ENCODE peak calls at places on chromosomes 2 and 18, in nine cellular contexts. C, I, G, R, F, N, U, X and E are unnamed samples.
A peak's percentile ranks its signal among the peaks of the same experiment; 100 is the strongest.

GRCh38 chr2:166373951-166374350 is 1.8 kb downstream of the SCN9A start:
- DNase-seq in I (peak; percentile 34), U (no peak), X (no peak), R (no peak), F (no peak), N (no peak), C (peak; percentile 91), G (no peak), E (no peak)

GRCh38 chr18:32769242-32770180 is 3.3 kb downstream of the KLHL14 start:
- DNase-seq in U (no peak), R (peak; percentile 40), X (no peak), C (no peak), F (peak; percentile 50), N (peak; percentile 83), G (no peak), I (no peak), E (no peak)

GRCh38 chr2:185676316-185676715 is 62.3 kb upstream of the FSIP2 start:
- DNase-seq in C (no peak), X (no peak), I (no peak), U (no peak), F (no peak), R (no peak), N (no peak), G (no peak), E (no peak)

GRCh38 chr2:43217228-43218220 is 8.9 kb downstream of the ZFP36L2 start:
- DNase-seq in C (no peak), U (no peak), N (peak; percentile 96), I (no peak), G (no peak), X (no peak), R (no peak), F (no peak), E (no peak)

GRCh38 chr18:28459587-28459986 is 282.7 kb upstream of the CDH2 start:
- DNase-seq in G (no peak), X (no peak), C (no peak), U (no peak), F (no peak), N (no peak), R (no peak), I (no peak), E (no peak)

GRCh38 chr2:215747244-215747620 is 266.1 kb downstream of the MREG start:
- DNase-seq in G (no peak), N (no peak), F (no peak), C (no peak), U (no peak), R (no peak), X (no peak), I (no peak), E (no peak)

GRCh38 chr2:2805263-2805662 is 474.2 kb upstream of the MYT1L start:
- DNase-seq in R (no peak), X (no peak), G (no peak), F (no peak), U (no peak), I (no peak), N (no peak), C (no peak), E (no peak)

GRCh38 chr2:203706403-203706802 is at the start of gene CD28:
- DNase-seq in G (peak; percentile 82), C (no peak), N (no peak), R (peak; percentile 52), I (no peak), F (no peak), U (no peak), X (no peak), E (no peak)

GRCh38 chr2:652881-653480 is 24.2 kb downstream of the TMEM18 start:
- DNase-seq in R (no peak), G (no peak), F (no peak), C (no peak), I (no peak), X (no peak), N (no peak), U (no peak), E (peak; percentile 19)

GRCh38 chr2:131154071-131154531 is 49.0 kb downstream of the PLEKHB2 start:
- DNase-seq in I (peak; percentile 2), F (peak; percentile 72), C (peak; percentile 41), N (peak; percentile 91), R (peak; percentile 75), G (peak; percentile 49), U (no peak), X (no peak), E (peak; percentile 63)

GRCh38 chr18:80009661-80010550 is 21.5 kb upstream of the TXNL4A start:
- DNase-seq in I (no peak), N (no peak), R (peak; percentile 79), F (peak; percentile 76), U (peak; percentile 91), C (peak; percentile 93), X (peak; percentile 57), G (no peak), E (peak; percentile 62)

GRCh38 chr2:134269986-134270735 is 16.3 kb downstream of the MGAT5 start:
- DNase-seq in N (no peak), C (no peak), R (no peak), I (no peak), X (no peak), G (no peak), U (no peak), F (no peak), E (no peak)

DNA sequence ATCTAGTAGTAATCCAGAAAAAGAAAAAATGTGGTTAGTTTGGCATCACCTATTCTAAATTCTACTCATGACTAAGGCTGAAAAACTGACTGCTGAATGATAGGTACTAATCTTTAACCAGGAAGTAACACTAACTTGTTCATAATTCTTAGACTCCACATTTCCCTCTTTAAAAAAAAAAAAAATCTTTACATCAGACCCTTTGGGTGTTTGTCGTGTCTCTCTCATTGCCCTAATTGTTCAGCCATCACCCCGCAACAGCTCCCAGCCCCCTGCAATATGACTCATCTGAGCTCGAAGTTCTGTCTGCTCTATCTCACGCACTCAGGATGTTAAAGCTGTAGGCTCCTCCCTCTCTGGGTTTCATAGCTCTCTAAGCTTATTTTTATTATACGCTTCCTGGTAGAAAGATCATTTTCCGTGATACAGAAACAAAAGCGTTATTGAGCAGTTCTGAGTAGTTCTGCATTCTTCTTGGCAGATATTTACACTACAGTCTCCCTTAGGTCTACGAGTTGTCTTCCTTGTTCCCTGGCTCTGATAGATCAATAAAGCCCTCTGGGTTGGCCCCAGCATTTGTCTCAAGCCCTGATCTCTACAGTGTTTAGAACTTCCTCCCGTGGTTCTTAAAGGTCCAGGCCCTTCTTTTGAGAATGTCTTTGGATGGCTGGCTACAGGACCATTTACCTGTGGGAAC is 95.6 kb downstream of the TNFRSF11A start:
- DNase-seq in R (no peak), U (peak; percentile 61), C (peak; percentile 54), F (no peak), X (no peak), G (peak; percentile 55), I (no peak), N (no peak), E (peak; percentile 55)
- H3K4me3 ChIP-seq in R (no peak overlapping the region), U (no peak overlapping the region), C (peak overlapping the region; percentile 6), F (peak overlapping the region; percentile 24), X (no peak overlapping the region), G (peak overlapping the region; percentile 90), I (no peak overlapping the region), N (no peak overlapping the region), E (no peak overlapping the region)

GRCh38 chr2:15979051-15979758 is 38.9 kb downstream of the MYCN start:
- DNase-seq in R (no peak), X (no peak), F (no peak), I (no peak), G (no peak), N (peak; percentile 47), C (no peak), U (no peak), E (no peak)
- H3K4me3 ChIP-seq in R (no peak overlapping the region), X (no peak overlapping the region), F (no peak overlapping the region), I (no peak overlapping the region), G (no peak overlapping the region), N (no peak overlapping the region), C (no peak overlapping the region), U (no peak overlapping the region), E (no peak overlapping the region)

GRCh38 chr18:22694954-22695353 is 238.2 kb upstream of the RBBP8 start:
- DNase-seq in G (no peak), I (no peak), U (no peak), C (peak; percentile 97), R (peak; percentile 83), N (peak; percentile 72), F (peak; percentile 58), X (no peak), E (peak; percentile 83)
- H3K4me3 ChIP-seq in G (no peak overlapping the region), I (no peak overlapping the region), U (no peak overlapping the region), C (no peak overlapping the region), R (no peak overlapping the region), N (no peak overlapping the region), F (no peak overlapping the region), X (no peak overlapping the region), E (no peak overlapping the region)

DNA sequence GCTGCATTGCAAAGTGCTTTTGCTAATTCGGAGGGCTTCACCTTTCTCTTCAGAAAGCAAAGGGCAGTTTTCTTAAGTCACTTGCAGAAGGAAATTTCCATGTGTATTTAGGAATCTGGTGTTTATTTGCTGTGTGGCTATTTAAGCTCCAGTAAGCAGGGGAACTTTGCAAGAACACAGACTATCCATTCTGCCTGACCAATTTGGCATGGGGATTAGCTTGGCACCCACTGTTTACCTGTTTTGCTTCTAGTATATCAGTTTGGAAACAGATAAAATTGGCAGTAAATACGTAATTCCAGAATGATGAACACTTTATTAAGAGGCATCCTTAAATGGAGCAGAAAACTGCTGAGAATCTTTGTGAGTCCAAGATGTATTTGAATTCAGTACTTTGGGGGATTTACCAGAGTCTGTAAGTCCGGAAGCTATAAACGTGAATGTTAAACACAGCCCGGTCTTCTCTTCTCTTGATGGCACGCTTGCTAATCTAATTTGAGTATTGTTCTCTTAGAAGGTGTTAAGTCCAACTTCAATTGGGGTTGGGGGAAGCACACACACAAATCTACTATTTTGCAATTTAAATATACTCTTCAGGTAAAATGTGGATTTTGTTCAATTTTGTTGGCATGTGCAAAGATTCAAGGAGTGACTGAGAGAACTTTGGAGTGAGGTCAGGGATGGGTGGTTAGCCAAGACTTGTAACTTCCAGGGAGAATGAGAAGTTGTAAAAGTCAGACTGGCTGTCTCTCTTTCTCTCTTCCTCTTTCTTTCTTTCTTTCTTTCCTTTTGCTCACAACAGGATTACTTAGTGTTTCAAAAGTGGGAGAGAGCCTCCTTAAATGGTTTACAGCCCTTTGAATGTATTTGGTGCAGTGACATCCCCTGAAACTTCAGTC is 705 bp downstream of the ACKR3 start:
- DNase-seq in G (no peak), I (no peak), X (no peak), C (no peak), U (no peak), N (peak; percentile 16), R (no peak), F (no peak), E (peak; percentile 33)
- H3K4me3 ChIP-seq in G (peak overlapping the region; percentile 16), I (no peak overlapping the region), X (peak overlapping the region; percentile 6), C (peak overlapping the region; percentile 58), U (peak overlapping the region; percentile 33), N (peak overlapping the region; percentile 93), R (peak overlapping the region; percentile 79), F (peak overlapping the region; percentile 65), E (peak overlapping the region; percentile 31)